ENCODE peak calls at places on chromosomes 11 and 22, in nine cellular contexts. One of them, this sample, is unnamed.

GRCh38 chr11:61477126-61477525 is 31.4 kb upstream of the LRRC10B start:
- DNase-seq in NCI-H460: no peak
- DNase-seq in HTR-8/SVneo: no peak
- DNase-seq in T-helper 2 cell: no peak
- DNase-seq in stimulated activated CD4-positive, alpha-beta T cell treated with anti-CD3 and anti-CD28 coated beads, Interleukin-1b, Interleukin-23, amount 100 ng/mL, for 24 hours: no peak
- DNase-seq in stimulated activated CD8-positive, alpha-beta memory T cell treated with anti-CD3 and anti-CD28 coated beads, Interleukin-15, amount 100 ng/mL, for 4 hours: no peak
- DNase-seq in iPS-NIHi11: no peak
- DNase-seq in NCI-H1105 treated with DMSO at 0.1 percent for 48 hours: no peak
- DNase-seq in fibroblast of the aortic adventitia: peak
- DNase-seq in this sample: no peak

GRCh38 chr22:23550049-23550650 is 29.9 kb downstream of the IGLL1 start:
- DNase-seq in NCI-H460: no peak
- DNase-seq in HTR-8/SVneo: no peak
- DNase-seq in T-helper 2 cell: no peak
- DNase-seq in stimulated activated CD4-positive, alpha-beta T cell treated with anti-CD3 and anti-CD28 coated beads, Interleukin-1b, Interleukin-23, amount 100 ng/mL, for 24 hours: no peak
- DNase-seq in stimulated activated CD8-positive, alpha-beta memory T cell treated with anti-CD3 and anti-CD28 coated beads, Interleukin-15, amount 100 ng/mL, for 4 hours: no peak
- DNase-seq in iPS-NIHi11: no peak
- DNase-seq in NCI-H1105 treated with DMSO at 0.1 percent for 48 hours: no peak
- DNase-seq in fibroblast of the aortic adventitia: no peak
- DNase-seq in this sample: no peak

GRCh38 chr11:66012946-66013761 is 1.3 kb downstream of the CST6 start:
- DNase-seq in NCI-H460: no peak
- DNase-seq in HTR-8/SVneo: no peak
- DNase-seq in T-helper 2 cell: no peak
- DNase-seq in stimulated activated CD4-positive, alpha-beta T cell treated with anti-CD3 and anti-CD28 coated beads, Interleukin-1b, Interleukin-23, amount 100 ng/mL, for 24 hours: no peak
- DNase-seq in stimulated activated CD8-positive, alpha-beta memory T cell treated with anti-CD3 and anti-CD28 coated beads, Interleukin-15, amount 100 ng/mL, for 4 hours: no peak
- DNase-seq in iPS-NIHi11: no peak
- DNase-seq in NCI-H1105 treated with DMSO at 0.1 percent for 48 hours: no peak
- DNase-seq in fibroblast of the aortic adventitia: no peak
- DNase-seq in this sample: no peak

GRCh38 chr22:20080776-20081654 is 974 bp downstream of the DGCR8 start:
- DNase-seq in NCI-H460: no peak
- DNase-seq in HTR-8/SVneo: peak
- DNase-seq in T-helper 2 cell: peak
- DNase-seq in stimulated activated CD4-positive, alpha-beta T cell treated with anti-CD3 and anti-CD28 coated beads, Interleukin-1b, Interleukin-23, amount 100 ng/mL, for 24 hours: no peak
- DNase-seq in stimulated activated CD8-positive, alpha-beta memory T cell treated with anti-CD3 and anti-CD28 coated beads, Interleukin-15, amount 100 ng/mL, for 4 hours: no peak
- DNase-seq in iPS-NIHi11: peak
- DNase-seq in NCI-H1105 treated with DMSO at 0.1 percent for 48 hours: peak
- DNase-seq in fibroblast of the aortic adventitia: peak
- DNase-seq in this sample: no peak

GRCh38 chr11:101441747-101442146 is 142.1 kb downstream of the TRPC6 start:
- DNase-seq in NCI-H460: no peak
- DNase-seq in HTR-8/SVneo: no peak
- DNase-seq in T-helper 2 cell: no peak
- DNase-seq in stimulated activated CD4-positive, alpha-beta T cell treated with anti-CD3 and anti-CD28 coated beads, Interleukin-1b, Interleukin-23, amount 100 ng/mL, for 24 hours: no peak
- DNase-seq in stimulated activated CD8-positive, alpha-beta memory T cell treated with anti-CD3 and anti-CD28 coated beads, Interleukin-15, amount 100 ng/mL, for 4 hours: no peak
- DNase-seq in iPS-NIHi11: no peak
- DNase-seq in NCI-H1105 treated with DMSO at 0.1 percent for 48 hours: no peak
- DNase-seq in fibroblast of the aortic adventitia: no peak
- DNase-seq in this sample: no peak

GRCh38 chr11:89327885-89328284 is 150.2 kb downstream of the TYR start:
- DNase-seq in NCI-H460: no peak
- DNase-seq in HTR-8/SVneo: no peak
- DNase-seq in T-helper 2 cell: no peak
- DNase-seq in stimulated activated CD4-positive, alpha-beta T cell treated with anti-CD3 and anti-CD28 coated beads, Interleukin-1b, Interleukin-23, amount 100 ng/mL, for 24 hours: no peak
- DNase-seq in stimulated activated CD8-positive, alpha-beta memory T cell treated with anti-CD3 and anti-CD28 coated beads, Interleukin-15, amount 100 ng/mL, for 4 hours: no peak
- DNase-seq in iPS-NIHi11: peak
- DNase-seq in NCI-H1105 treated with DMSO at 0.1 percent for 48 hours: no peak
- DNase-seq in fibroblast of the aortic adventitia: no peak
- DNase-seq in this sample: no peak

GRCh38 chr11:115695677-115696451 is 191.6 kb upstream of the CADM1 start:
- DNase-seq in NCI-H460: no peak
- DNase-seq in HTR-8/SVneo: no peak
- DNase-seq in T-helper 2 cell: no peak
- DNase-seq in stimulated activated CD4-positive, alpha-beta T cell treated with anti-CD3 and anti-CD28 coated beads, Interleukin-1b, Interleukin-23, amount 100 ng/mL, for 24 hours: no peak
- DNase-seq in stimulated activated CD8-positive, alpha-beta memory T cell treated with anti-CD3 and anti-CD28 coated beads, Interleukin-15, amount 100 ng/mL, for 4 hours: no peak
- DNase-seq in iPS-NIHi11: no peak
- DNase-seq in NCI-H1105 treated with DMSO at 0.1 percent for 48 hours: peak
- DNase-seq in fibroblast of the aortic adventitia: no peak
- DNase-seq in this sample: no peak

GRCh38 chr11:61392991-61393595 is 706 bp downstream of the TMEM216 start:
- DNase-seq in NCI-H460: no peak
- DNase-seq in HTR-8/SVneo: peak
- DNase-seq in T-helper 2 cell: no peak
- DNase-seq in stimulated activated CD4-positive, alpha-beta T cell treated with anti-CD3 and anti-CD28 coated beads, Interleukin-1b, Interleukin-23, amount 100 ng/mL, for 24 hours: no peak
- DNase-seq in stimulated activated CD8-positive, alpha-beta memory T cell treated with anti-CD3 and anti-CD28 coated beads, Interleukin-15, amount 100 ng/mL, for 4 hours: no peak
- DNase-seq in iPS-NIHi11: peak
- DNase-seq in NCI-H1105 treated with DMSO at 0.1 percent for 48 hours: peak
- DNase-seq in fibroblast of the aortic adventitia: peak
- DNase-seq in this sample: no peak

GRCh38 chr11:65552413-65552951 is 5.7 kb downstream of the LTBP3 start:
- DNase-seq in NCI-H460: no peak
- DNase-seq in HTR-8/SVneo: no peak
- DNase-seq in T-helper 2 cell: no peak
- DNase-seq in stimulated activated CD4-positive, alpha-beta T cell treated with anti-CD3 and anti-CD28 coated beads, Interleukin-1b, Interleukin-23, amount 100 ng/mL, for 24 hours: no peak
- DNase-seq in stimulated activated CD8-positive, alpha-beta memory T cell treated with anti-CD3 and anti-CD28 coated beads, Interleukin-15, amount 100 ng/mL, for 4 hours: no peak
- DNase-seq in iPS-NIHi11: no peak
- DNase-seq in NCI-H1105 treated with DMSO at 0.1 percent for 48 hours: no peak
- DNase-seq in fibroblast of the aortic adventitia: no peak
- DNase-seq in this sample: no peak

GRCh38 chr11:67267188-67268035 is 1.1 kb downstream of the GRK2 start:
- DNase-seq in NCI-H460: no peak
- DNase-seq in HTR-8/SVneo: no peak
- DNase-seq in T-helper 2 cell: peak
- DNase-seq in stimulated activated CD4-positive, alpha-beta T cell treated with anti-CD3 and anti-CD28 coated beads, Interleukin-1b, Interleukin-23, amount 100 ng/mL, for 24 hours: no peak
- DNase-seq in stimulated activated CD8-positive, alpha-beta memory T cell treated with anti-CD3 and anti-CD28 coated beads, Interleukin-15, amount 100 ng/mL, for 4 hours: no peak
- DNase-seq in iPS-NIHi11: no peak
- DNase-seq in NCI-H1105 treated with DMSO at 0.1 percent for 48 hours: no peak
- DNase-seq in fibroblast of the aortic adventitia: no peak
- DNase-seq in this sample: peak

GRCh38 chr11:116970485-116971292 is 127.5 kb downstream of the SIK3 start:
- DNase-seq in NCI-H460: no peak
- DNase-seq in HTR-8/SVneo: no peak
- DNase-seq in T-helper 2 cell: no peak
- DNase-seq in stimulated activated CD4-positive, alpha-beta T cell treated with anti-CD3 and anti-CD28 coated beads, Interleukin-1b, Interleukin-23, amount 100 ng/mL, for 24 hours: no peak
- DNase-seq in stimulated activated CD8-positive, alpha-beta memory T cell treated with anti-CD3 and anti-CD28 coated beads, Interleukin-15, amount 100 ng/mL, for 4 hours: no peak
- DNase-seq in iPS-NIHi11: no peak
- DNase-seq in NCI-H1105 treated with DMSO at 0.1 percent for 48 hours: no peak
- DNase-seq in fibroblast of the aortic adventitia: no peak
- DNase-seq in this sample: no peak

GRCh38 chr11:17760102-17761029 is 25.8 kb downstream of the KCNC1 start:
- DNase-seq in NCI-H460: peak
- DNase-seq in HTR-8/SVneo: peak
- DNase-seq in T-helper 2 cell: peak
- DNase-seq in stimulated activated CD4-positive, alpha-beta T cell treated with anti-CD3 and anti-CD28 coated beads, Interleukin-1b, Interleukin-23, amount 100 ng/mL, for 24 hours: no peak
- DNase-seq in stimulated activated CD8-positive, alpha-beta memory T cell treated with anti-CD3 and anti-CD28 coated beads, Interleukin-15, amount 100 ng/mL, for 4 hours: no peak
- DNase-seq in iPS-NIHi11: peak
- DNase-seq in NCI-H1105 treated with DMSO at 0.1 percent for 48 hours: peak
- DNase-seq in fibroblast of the aortic adventitia: peak
- DNase-seq in this sample: no peak

GRCh38 chr11:2752204-2752772 is 52.5 kb upstream of the KCNQ1OT1 start:
- DNase-seq in NCI-H460: no peak
- DNase-seq in HTR-8/SVneo: peak
- DNase-seq in T-helper 2 cell: no peak
- DNase-seq in stimulated activated CD4-positive, alpha-beta T cell treated with anti-CD3 and anti-CD28 coated beads, Interleukin-1b, Interleukin-23, amount 100 ng/mL, for 24 hours: no peak
- DNase-seq in stimulated activated CD8-positive, alpha-beta memory T cell treated with anti-CD3 and anti-CD28 coated beads, Interleukin-15, amount 100 ng/mL, for 4 hours: no peak
- DNase-seq in iPS-NIHi11: no peak
- DNase-seq in NCI-H1105 treated with DMSO at 0.1 percent for 48 hours: no peak
- DNase-seq in fibroblast of the aortic adventitia: peak
- DNase-seq in this sample: no peak

GRCh38 chr11:73260127-73260457 is 12.0 kb upstream of the P2RY6 start:
- DNase-seq in NCI-H460: no peak
- DNase-seq in HTR-8/SVneo: no peak
- DNase-seq in T-helper 2 cell: no peak
- DNase-seq in stimulated activated CD4-positive, alpha-beta T cell treated with anti-CD3 and anti-CD28 coated beads, Interleukin-1b, Interleukin-23, amount 100 ng/mL, for 24 hours: no peak
- DNase-seq in stimulated activated CD8-positive, alpha-beta memory T cell treated with anti-CD3 and anti-CD28 coated beads, Interleukin-15, amount 100 ng/mL, for 4 hours: no peak
- DNase-seq in iPS-NIHi11: no peak
- DNase-seq in NCI-H1105 treated with DMSO at 0.1 percent for 48 hours: no peak
- DNase-seq in fibroblast of the aortic adventitia: no peak
- DNase-seq in this sample: no peak

GRCh38 chr11:10770626-10771254 is 19.7 kb downstream of the CTR9 start:
- DNase-seq in NCI-H460: peak
- DNase-seq in HTR-8/SVneo: peak
- DNase-seq in T-helper 2 cell: no peak
- DNase-seq in stimulated activated CD4-positive, alpha-beta T cell treated with anti-CD3 and anti-CD28 coated beads, Interleukin-1b, Interleukin-23, amount 100 ng/mL, for 24 hours: no peak
- DNase-seq in stimulated activated CD8-positive, alpha-beta memory T cell treated with anti-CD3 and anti-CD28 coated beads, Interleukin-15, amount 100 ng/mL, for 4 hours: no peak
- DNase-seq in iPS-NIHi11: peak
- DNase-seq in NCI-H1105 treated with DMSO at 0.1 percent for 48 hours: peak
- DNase-seq in fibroblast of the aortic adventitia: peak
- DNase-seq in this sample: no peak

GRCh38 chr11:85809881-85810280 is 1.1 kb downstream of the SYTL2 start:
- DNase-seq in NCI-H460: no peak
- DNase-seq in HTR-8/SVneo: peak
- DNase-seq in T-helper 2 cell: peak
- DNase-seq in stimulated activated CD4-positive, alpha-beta T cell treated with anti-CD3 and anti-CD28 coated beads, Interleukin-1b, Interleukin-23, amount 100 ng/mL, for 24 hours: no peak
- DNase-seq in stimulated activated CD8-positive, alpha-beta memory T cell treated with anti-CD3 and anti-CD28 coated beads, Interleukin-15, amount 100 ng/mL, for 4 hours: peak
- DNase-seq in iPS-NIHi11: peak
- DNase-seq in NCI-H1105 treated with DMSO at 0.1 percent for 48 hours: no peak
- DNase-seq in fibroblast of the aortic adventitia: no peak
- DNase-seq in this sample: no peak

GRCh38 chr11:40759341-40759740 is 700.1 kb downstream of the LRRC4C start:
- DNase-seq in NCI-H460: no peak
- DNase-seq in HTR-8/SVneo: no peak
- DNase-seq in T-helper 2 cell: no peak
- DNase-seq in stimulated activated CD4-positive, alpha-beta T cell treated with anti-CD3 and anti-CD28 coated beads, Interleukin-1b, Interleukin-23, amount 100 ng/mL, for 24 hours: no peak
- DNase-seq in stimulated activated CD8-positive, alpha-beta memory T cell treated with anti-CD3 and anti-CD28 coated beads, Interleukin-15, amount 100 ng/mL, for 4 hours: no peak
- DNase-seq in iPS-NIHi11: no peak
- DNase-seq in NCI-H1105 treated with DMSO at 0.1 percent for 48 hours: no peak
- DNase-seq in fibroblast of the aortic adventitia: no peak
- DNase-seq in this sample: no peak

GRCh38 chr11:70140859-70141489 is 62.1 kb upstream of the FADD start:
- DNase-seq in NCI-H460: no peak
- DNase-seq in HTR-8/SVneo: no peak
- DNase-seq in T-helper 2 cell: no peak
- DNase-seq in stimulated activated CD4-positive, alpha-beta T cell treated with anti-CD3 and anti-CD28 coated beads, Interleukin-1b, Interleukin-23, amount 100 ng/mL, for 24 hours: no peak
- DNase-seq in stimulated activated CD8-positive, alpha-beta memory T cell treated with anti-CD3 and anti-CD28 coated beads, Interleukin-15, amount 100 ng/mL, for 4 hours: no peak
- DNase-seq in iPS-NIHi11: no peak
- DNase-seq in NCI-H1105 treated with DMSO at 0.1 percent for 48 hours: no peak
- DNase-seq in fibroblast of the aortic adventitia: no peak
- DNase-seq in this sample: no peak

GRCh38 chr22:26259510-26259909 is 90.2 kb downstream of the SEZ6L start:
- DNase-seq in NCI-H460: peak
- DNase-seq in HTR-8/SVneo: peak
- DNase-seq in T-helper 2 cell: peak
- DNase-seq in stimulated activated CD4-positive, alpha-beta T cell treated with anti-CD3 and anti-CD28 coated beads, Interleukin-1b, Interleukin-23, amount 100 ng/mL, for 24 hours: no peak
- DNase-seq in stimulated activated CD8-positive, alpha-beta memory T cell treated with anti-CD3 and anti-CD28 coated beads, Interleukin-15, amount 100 ng/mL, for 4 hours: no peak
- DNase-seq in iPS-NIHi11: peak
- DNase-seq in NCI-H1105 treated with DMSO at 0.1 percent for 48 hours: no peak
- DNase-seq in fibroblast of the aortic adventitia: no peak
- DNase-seq in this sample: no peak